ENCODE peak calls at places on chromosomes 7 and 10, in six cellular contexts. One of them, this sample, is unnamed.

GRCh38 chr7:44072364-44073231 is 7.2 kb upstream of the PGAM2 start:
- DNase-seq in kidney: peak; percentile 94
- DNase-seq in testis: peak; percentile 81
- DNase-seq in heart right ventricle: peak; percentile 82
- DNase-seq in cardiac muscle cell: peak; percentile 85
- DNase-seq in RWPE1: peak; percentile 91
- DNase-seq in this sample: peak; percentile 95

GRCh38 chr10:17256627-17257026 is 28.6 kb downstream of the VIM start:
- DNase-seq in kidney: no peak
- DNase-seq in testis: no peak
- DNase-seq in heart right ventricle: no peak
- DNase-seq in cardiac muscle cell: no peak
- DNase-seq in RWPE1: no peak
- DNase-seq in this sample: no peak

GRCh38 chr10:44284198-44285084 is 100.5 kb downstream of the CXCL12 start:
- DNase-seq in kidney: no peak
- DNase-seq in testis: no peak
- DNase-seq in heart right ventricle: no peak
- DNase-seq in cardiac muscle cell: no peak
- DNase-seq in RWPE1: no peak
- DNase-seq in this sample: no peak

GRCh38 chr7:1758417-1758858 is 88.4 kb downstream of the ELFN1 start:
- DNase-seq in kidney: peak; percentile 72
- DNase-seq in testis: peak; percentile 53
- DNase-seq in heart right ventricle: peak; percentile 46
- DNase-seq in cardiac muscle cell: peak; percentile 63
- DNase-seq in RWPE1: peak; percentile 29
- DNase-seq in this sample: peak; percentile 84

GRCh38 chr7:40194743-40195142 is 59.9 kb downstream of the SUGCT start:
- DNase-seq in kidney: no peak
- DNase-seq in testis: no peak
- DNase-seq in heart right ventricle: no peak
- DNase-seq in cardiac muscle cell: no peak
- DNase-seq in RWPE1: no peak
- DNase-seq in this sample: no peak

GRCh38 chr10:988667-989545 is 672 bp downstream of the GTPBP4 start:
- DNase-seq in kidney: no peak
- DNase-seq in testis: no peak
- DNase-seq in heart right ventricle: no peak
- DNase-seq in cardiac muscle cell: no peak
- DNase-seq in RWPE1: no peak
- DNase-seq in this sample: no peak

GRCh38 chr7:151792011-151792410 is 84.9 kb downstream of the PRKAG2 start:
- DNase-seq in kidney: no peak
- DNase-seq in testis: no peak
- DNase-seq in heart right ventricle: no peak
- DNase-seq in cardiac muscle cell: no peak
- DNase-seq in RWPE1: no peak
- DNase-seq in this sample: no peak

GRCh38 chr10:38127812-38128211 is 33.7 kb downstream of the ZNF37A start:
- DNase-seq in kidney: no peak
- DNase-seq in testis: no peak
- DNase-seq in heart right ventricle: no peak
- DNase-seq in cardiac muscle cell: no peak
- DNase-seq in RWPE1: no peak
- DNase-seq in this sample: no peak

GRCh38 chr10:92575961-92576360 is 2.1 kb upstream of the IDE start:
- DNase-seq in kidney: no peak
- DNase-seq in testis: no peak
- DNase-seq in heart right ventricle: no peak
- DNase-seq in cardiac muscle cell: no peak
- DNase-seq in RWPE1: peak; percentile 70
- DNase-seq in this sample: no peak

GRCh38 chr10:124165827-124166226 is 72.4 kb upstream of the CHST15 start:
- DNase-seq in kidney: no peak
- DNase-seq in testis: no peak
- DNase-seq in heart right ventricle: no peak
- DNase-seq in cardiac muscle cell: no peak
- DNase-seq in RWPE1: no peak
- DNase-seq in this sample: no peak

GRCh38 chr7:128056901-128057300 is 25.7 kb upstream of the LRRC4 start:
- DNase-seq in kidney: no peak
- DNase-seq in testis: no peak
- DNase-seq in heart right ventricle: no peak
- DNase-seq in cardiac muscle cell: no peak
- DNase-seq in RWPE1: no peak
- DNase-seq in this sample: no peak

GRCh38 chr7:93574646-93575554 is at the start of gene CALCR:
- DNase-seq in kidney: peak; percentile 86
- DNase-seq in testis: no peak
- DNase-seq in heart right ventricle: no peak
- DNase-seq in cardiac muscle cell: peak; percentile 49
- DNase-seq in RWPE1: no peak
- DNase-seq in this sample: no peak

GRCh38 chr10:69948261-69948660 is 104.4 kb upstream of the MACROH2A2 start:
- DNase-seq in kidney: no peak
- DNase-seq in testis: no peak
- DNase-seq in heart right ventricle: no peak
- DNase-seq in cardiac muscle cell: no peak
- DNase-seq in RWPE1: no peak
- DNase-seq in this sample: no peak

GRCh38 chr7:67346876-67347275 is 350.2 kb downstream of the TYW1 start:
- DNase-seq in kidney: no peak
- DNase-seq in testis: no peak
- DNase-seq in heart right ventricle: no peak
- DNase-seq in cardiac muscle cell: no peak
- DNase-seq in RWPE1: no peak
- DNase-seq in this sample: no peak

GRCh38 chr10:119370972-119371703 is 163.8 kb downstream of the GRK5 start:
- DNase-seq in kidney: peak; percentile 89
- DNase-seq in testis: no peak
- DNase-seq in heart right ventricle: peak; percentile 81
- DNase-seq in cardiac muscle cell: no peak
- DNase-seq in RWPE1: no peak
- DNase-seq in this sample: peak; percentile 64

GRCh38 chr7:11579141-11579540 is 252.9 kb downstream of the THSD7A start:
- DNase-seq in kidney: no peak
- DNase-seq in testis: no peak
- DNase-seq in heart right ventricle: no peak
- DNase-seq in cardiac muscle cell: no peak
- DNase-seq in RWPE1: no peak
- DNase-seq in this sample: no peak

GRCh38 chr7:155524018-155524556 is 22.3 kb downstream of the CNPY1 start:
- DNase-seq in kidney: peak; percentile 27
- DNase-seq in testis: no peak
- DNase-seq in heart right ventricle: no peak
- DNase-seq in cardiac muscle cell: no peak
- DNase-seq in RWPE1: no peak
- DNase-seq in this sample: no peak

GRCh38 chr10:80408198-80409085 is at the start of gene PRXL2A:
- DNase-seq in kidney: peak; percentile 94
- DNase-seq in testis: peak; percentile 95
- DNase-seq in heart right ventricle: peak; percentile 87
- DNase-seq in cardiac muscle cell: peak; percentile 94
- DNase-seq in RWPE1: peak; percentile 73
- DNase-seq in this sample: no peak

GRCh38 chr10:28959850-28960501 is 282.7 kb downstream of the BAMBI start:
- DNase-seq in kidney: no peak
- DNase-seq in testis: no peak
- DNase-seq in heart right ventricle: no peak
- DNase-seq in cardiac muscle cell: peak; percentile 32
- DNase-seq in RWPE1: no peak
- DNase-seq in this sample: no peak

GRCh38 chr10:43253461-43254198 is 13.2 kb downstream of the RASGEF1A start:
- DNase-seq in kidney: peak; percentile 54
- DNase-seq in testis: peak; percentile 1
- DNase-seq in heart right ventricle: no peak
- DNase-seq in cardiac muscle cell: no peak
- DNase-seq in RWPE1: no peak
- DNase-seq in this sample: no peak

DNA sequence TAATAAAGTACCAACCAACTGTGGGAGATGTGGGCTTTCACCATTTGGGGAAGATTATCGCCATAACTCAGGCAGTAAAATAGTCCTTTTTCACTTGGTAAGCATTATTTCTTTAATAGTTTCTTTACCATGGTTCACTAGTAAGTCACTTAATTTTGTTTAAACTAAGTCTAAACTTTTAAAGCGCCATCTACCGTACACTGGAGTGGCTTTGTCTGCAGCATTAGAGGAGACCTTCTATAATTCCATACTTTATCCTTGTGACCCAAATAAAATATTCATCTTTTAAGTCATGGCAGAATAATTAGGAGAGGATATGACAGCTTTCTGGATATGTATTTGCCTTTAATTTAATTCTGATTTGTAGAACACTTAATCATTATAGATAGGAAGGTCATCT is 468.0 kb downstream of the MAGI2 start:
- DNase-seq in kidney: no peak
- DNase-seq in testis: no peak
- DNase-seq in heart right ventricle: no peak
- DNase-seq in cardiac muscle cell: no peak
- DNase-seq in RWPE1: no peak
- DNase-seq in this sample: no peak
- TF ChIP-seq CTCF in kidney: no peak
- TF ChIP-seq CTCF in testis: no peak
- TF ChIP-seq CTCF in heart right ventricle: no peak
- TF ChIP-seq CTCF in cardiac muscle cell: no peak
- TF ChIP-seq CTCF in RWPE1: no peak
- TF ChIP-seq CTCF in this sample: no peak

DNA sequence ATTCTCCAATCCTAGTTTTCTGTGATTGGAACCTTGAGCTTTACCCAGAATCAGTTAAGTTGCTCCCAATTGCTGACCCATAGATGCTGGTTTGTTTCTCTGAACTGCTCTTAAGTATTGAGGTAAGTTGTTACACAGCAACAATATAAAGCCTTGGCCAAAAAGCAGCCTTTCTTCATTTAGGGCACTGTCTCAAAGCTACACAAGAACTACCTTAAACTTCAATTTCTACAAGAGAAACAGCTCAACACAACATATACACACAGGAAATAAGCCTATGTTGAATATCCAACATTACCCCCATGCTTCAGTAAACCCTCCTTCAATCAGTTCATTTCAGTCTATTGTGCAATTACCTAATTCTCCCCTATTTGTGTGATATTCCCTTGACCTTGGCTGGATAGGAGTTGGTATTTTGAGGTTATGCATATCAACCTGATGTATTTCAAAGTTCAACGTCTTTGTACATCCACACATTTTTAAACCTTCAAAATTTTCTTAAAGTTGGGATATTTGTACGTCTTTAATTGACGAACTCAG is 11.5 kb downstream of the HNRNPA2B1 start:
- DNase-seq in kidney: no peak
- DNase-seq in testis: no peak
- DNase-seq in heart right ventricle: no peak
- DNase-seq in cardiac muscle cell: no peak
- DNase-seq in RWPE1: no peak
- DNase-seq in this sample: no peak
- TF ChIP-seq CTCF in kidney: no peak
- TF ChIP-seq CTCF in testis: no peak
- TF ChIP-seq CTCF in heart right ventricle: no peak
- TF ChIP-seq CTCF in cardiac muscle cell: no peak
- TF ChIP-seq CTCF in RWPE1: no peak
- TF ChIP-seq CTCF in this sample: no peak

DNA sequence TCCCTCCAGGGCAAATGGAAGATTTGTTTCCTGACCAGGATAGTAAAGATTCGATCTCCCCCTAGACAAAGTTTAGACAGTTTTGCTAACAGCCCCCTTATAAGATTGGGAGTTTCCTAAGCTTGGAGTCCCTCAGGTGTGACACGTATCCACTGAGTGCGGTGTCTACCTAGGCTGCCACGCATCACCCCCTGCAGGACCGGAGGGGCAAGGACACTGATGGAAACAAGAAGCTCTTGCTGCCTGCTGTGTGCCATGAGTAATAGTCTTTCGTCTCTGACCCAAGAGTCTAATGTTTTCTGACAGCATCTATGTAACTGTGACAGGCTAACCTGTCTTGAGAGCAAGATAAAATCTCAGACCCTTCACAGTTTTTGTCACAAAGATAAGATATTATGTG is 173.5 kb downstream of the SEMA3E start:
- DNase-seq in kidney: no peak
- DNase-seq in testis: no peak
- DNase-seq in heart right ventricle: no peak
- DNase-seq in cardiac muscle cell: no peak
- DNase-seq in RWPE1: no peak
- DNase-seq in this sample: no peak
- TF ChIP-seq CTCF in kidney: no peak
- TF ChIP-seq CTCF in testis: no peak
- TF ChIP-seq CTCF in heart right ventricle: no peak
- TF ChIP-seq CTCF in cardiac muscle cell: no peak
- TF ChIP-seq CTCF in RWPE1: no peak
- TF ChIP-seq CTCF in this sample: no peak

DNA sequence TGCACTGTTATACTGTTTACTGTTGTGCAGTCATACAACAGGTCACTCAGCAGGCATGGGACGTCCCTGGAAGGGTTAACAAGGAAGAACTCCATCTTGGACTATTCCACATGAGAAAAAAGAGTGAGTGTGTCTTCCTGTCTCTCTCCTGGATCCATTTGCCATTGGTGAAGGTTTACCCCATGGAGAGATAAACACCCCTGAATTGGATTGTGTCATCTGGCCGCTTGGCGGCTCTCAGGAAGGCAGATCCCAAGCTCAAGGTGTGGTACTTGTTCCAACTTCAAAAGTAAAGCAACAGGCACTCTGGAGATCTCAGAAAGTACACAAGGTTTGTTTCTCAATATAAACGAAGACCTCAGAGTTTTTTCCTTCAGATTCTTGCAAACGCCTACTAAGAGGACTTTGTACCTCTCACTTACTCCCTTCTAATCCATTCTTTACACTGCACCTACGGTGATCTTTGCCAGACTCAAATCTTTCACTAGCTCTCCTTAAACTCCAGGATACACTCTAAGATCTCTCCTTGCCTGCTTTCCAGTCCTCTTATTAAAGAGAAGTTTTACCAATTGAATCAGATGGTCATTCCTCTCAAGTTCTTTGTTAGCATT is 116.7 kb downstream of the REEP3 start:
- DNase-seq in kidney: no peak
- DNase-seq in testis: no peak
- DNase-seq in heart right ventricle: no peak
- DNase-seq in cardiac muscle cell: no peak
- DNase-seq in RWPE1: no peak
- DNase-seq in this sample: no peak
- TF ChIP-seq CTCF in kidney: no peak
- TF ChIP-seq CTCF in testis: no peak
- TF ChIP-seq CTCF in heart right ventricle: no peak
- TF ChIP-seq CTCF in cardiac muscle cell: no peak
- TF ChIP-seq CTCF in RWPE1: no peak
- TF ChIP-seq CTCF in this sample: no peak

DNA sequence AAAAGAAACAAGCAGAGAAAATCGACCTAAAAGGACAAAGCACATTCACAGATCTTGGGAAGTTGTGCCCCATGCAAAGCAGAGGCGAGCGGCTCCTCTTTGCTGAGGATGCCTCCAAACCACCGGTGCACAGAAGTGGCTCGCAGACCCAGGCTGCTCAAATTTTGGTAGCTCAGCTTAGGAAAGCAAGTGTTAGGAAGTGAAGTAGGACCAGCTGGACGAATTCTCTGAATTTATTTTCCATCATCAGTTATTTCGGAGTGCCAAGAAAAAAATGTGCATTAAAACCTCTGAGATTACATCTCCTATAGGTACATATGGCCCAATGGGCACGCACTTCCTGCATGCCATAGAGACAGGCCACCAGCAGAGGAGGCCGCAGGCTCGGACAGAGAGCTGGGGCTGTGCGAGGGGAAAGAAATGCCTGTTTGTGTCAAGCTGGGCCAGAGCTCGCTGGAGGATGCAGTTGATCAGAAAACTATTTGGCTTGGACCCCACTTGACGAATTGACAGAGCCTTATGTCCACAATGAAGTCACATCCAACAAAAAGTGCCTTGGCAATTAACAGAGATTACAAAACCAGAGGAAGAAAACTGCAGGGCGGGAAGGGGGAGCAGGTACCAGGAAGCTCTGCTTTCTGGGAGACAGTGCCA is 122.3 kb upstream of the LYZL2 start:
- DNase-seq in kidney: no peak
- DNase-seq in testis: no peak
- DNase-seq in heart right ventricle: peak; percentile 76
- DNase-seq in cardiac muscle cell: peak; percentile 70
- DNase-seq in RWPE1: peak; percentile 8
- DNase-seq in this sample: no peak
- TF ChIP-seq CTCF in kidney: peak; percentile 76
- TF ChIP-seq CTCF in testis: no peak
- TF ChIP-seq CTCF in heart right ventricle: peak; percentile 31
- TF ChIP-seq CTCF in cardiac muscle cell: peak; percentile 78
- TF ChIP-seq CTCF in RWPE1: no peak
- TF ChIP-seq CTCF in this sample: peak; percentile 86